ENCODE peak calls at places on chromosomes 4 and X, in five cellular contexts. E is HepG2, D is HCT116, B is GM12878, N is SK-N-SH. O is an unnamed sample.

GRCh38 chr4:64940698-64941097 is 531.4 kb upstream of the TECRL start:
- DNase-seq in B (no peak), D (no peak), E (no peak), N (no peak), O (no peak)

GRCh38 chrX:122094611-122095010 is 1047.2 kb downstream of the GLUD2 start:
- DNase-seq in E (no peak), D (no peak), N (no peak), B (no peak), O (no peak)

GRCh38 chr4:169620846-169621228 is 459 bp downstream of the CLCN3 start:
- DNase-seq in E (peak; percentile 16), B (no peak), D (no peak), N (peak; percentile 27), O (peak; percentile 34)

GRCh38 chr4:155972098-155972497 is 18.4 kb upstream of the CTSO start:
- DNase-seq in N (no peak), D (peak; percentile 19), B (peak; percentile 8), E (no peak), O (peak; percentile 53)

GRCh38 chrX:103918584-103919335 is 43.7 kb upstream of the TMSB15B start:
- DNase-seq in N (peak; percentile 71), D (no peak), B (no peak), E (no peak), O (peak; percentile 67)

GRCh38 chrX:21725498-21725897 is 32.4 kb downstream of the SMPX start:
- DNase-seq in B (no peak), N (peak; percentile 31), D (peak; percentile 6), E (peak; percentile 27), O (no peak)

GRCh38 chrX:100625985-100626491 is 10.6 kb downstream of the TSPAN6 start:
- DNase-seq in D (no peak), N (no peak), E (no peak), B (peak; percentile 66), O (no peak)

GRCh38 chr4:177079327-177079726 is 230.3 kb upstream of the NEIL3 start:
- DNase-seq in B (no peak), E (no peak), D (no peak), N (no peak), O (no peak)

GRCh38 chrX:21166302-21166982 is 207.8 kb upstream of the CNKSR2 start:
- DNase-seq in E (peak; percentile 18), B (no peak), D (no peak), N (no peak), O (no peak)

GRCh38 chrX:118348186-118348810 is 2.4 kb downstream of the WDR44 start:
- DNase-seq in D (no peak), N (no peak), B (no peak), E (no peak), O (no peak)

GRCh38 chrX:73131276-73131675 is 52.0 kb upstream of the PABPC1L2A start:
- DNase-seq in B (no peak), D (no peak), N (no peak), E (no peak), O (no peak)

GRCh38 chrX:49930046-49930445 is 7.7 kb downstream of the CLCN5 start:
- DNase-seq in N (no peak), D (no peak), B (no peak), E (no peak), O (no peak)

GRCh38 chr4:32847466-32847865 is 2127.3 kb downstream of the PCDH7 start:
- DNase-seq in E (no peak), D (no peak), N (no peak), B (no peak), O (peak; percentile 60)

GRCh38 chrX:81890476-81890875 is 688.6 kb downstream of the SH3BGRL start:
- DNase-seq in E (no peak), D (no peak), B (no peak), N (no peak), O (no peak)

GRCh38 chrX:97751735-97752134 is 868.0 kb downstream of the RPA4 start:
- DNase-seq in E (no peak), D (no peak), B (no peak), N (no peak), O (no peak)

GRCh38 chrX:124217289-124218251 is 114.9 kb upstream of the TEX13D start:
- DNase-seq in N (no peak), B (no peak), D (no peak), E (peak; percentile 66), O (no peak)

GRCh38 chr4:80213117-80213815 is 16.0 kb downstream of the PRDM8 start:
- DNase-seq in B (no peak), N (no peak), E (no peak), D (no peak), O (no peak)

GRCh38 chrX:81577028-81577427 is 375.1 kb downstream of the SH3BGRL start:
- DNase-seq in B (no peak), D (no peak), N (no peak), E (no peak), O (no peak)

GRCh38 chrX:50903387-50904027 is 7.0 kb upstream of the BMP15 start:
- DNase-seq in N (peak; percentile 45), E (peak; percentile 10), D (peak; percentile 27), B (no peak), O (peak; percentile 50)

GRCh38 chr4:87451537-87451936 is 29.2 kb downstream of the NUDT9 start:
- DNase-seq in D (no peak), N (peak; percentile 3), E (peak; percentile 2), B (no peak), O (no peak)

GRCh38 chr4:182320580-182320979 is 77.4 kb downstream of the TENM3 start:
- DNase-seq in D (no peak), B (no peak), N (no peak), E (no peak), O (no peak)

GRCh38 chrX:8897259-8897658 is 96.1 kb upstream of the FAM9A start:
- DNase-seq in D (no peak), E (no peak), B (no peak), N (no peak), O (no peak)

GRCh38 chr4:8522160-8523120 is 57.8 kb upstream of the GPR78 start:
- DNase-seq in E (no peak), D (no peak), N (no peak), B (no peak), O (no peak)

GRCh38 chrX:45860450-45860849 is 659.8 kb upstream of the DIPK2B start:
- DNase-seq in B (no peak), D (no peak), N (no peak), E (no peak), O (no peak)

GRCh38 chr4:100462206-100462605 is 55.6 kb downstream of the EMCN start:
- DNase-seq in E (no peak), D (no peak), N (no peak), B (no peak), O (no peak)

GRCh38 chr4:41366911-41367517 is 110.3 kb downstream of the UCHL1 start:
- DNase-seq in D (no peak), E (no peak), B (no peak), N (no peak), O (no peak)

GRCh38 chrX:155046129-155046810 is 19.6 kb downstream of the FUNDC2 start:
- DNase-seq in E (no peak), B (no peak), D (no peak), N (no peak), O (no peak)

GRCh38 chr4:105596676-105597075 is 44.3 kb downstream of the ARHGEF38 start:
- DNase-seq in E (no peak), N (no peak), D (no peak), B (no peak), O (no peak)

GRCh38 chrX:143027262-143027661 is 1.5 kb downstream of the SPANXN4 start:
- DNase-seq in N (no peak), D (no peak), B (no peak), E (no peak), O (peak; percentile 11)

GRCh38 chr4:25001499-25001898 is 29.2 kb downstream of the LGI2 start:
- DNase-seq in N (no peak), D (no peak), B (no peak), E (no peak), O (no peak)

GRCh38 chr4:102586002-102586643 is 85.0 kb downstream of the NFKB1 start:
- DNase-seq in N (no peak), B (peak; percentile 51), D (no peak), E (no peak), O (no peak)

GRCh38 chr4:113844369-113844768 is 82.8 kb upstream of the CAMK2D start:
- DNase-seq in D (no peak), E (no peak), B (no peak), N (no peak), O (no peak)

GRCh38 chrX:2500091-2500680 is 590 bp downstream of the DHRSX start:
- DNase-seq in N (peak; percentile 84), B (no peak), E (peak; percentile 18), D (no peak), O (no peak)

GRCh38 chrX:118862086-118862485 is 38.5 kb downstream of the ZCCHC12 start:
- DNase-seq in D (no peak), B (no peak), N (no peak), E (no peak), O (no peak)

GRCh38 chrX:66731398-66731797 is 92.5 kb upstream of the EDA2R start:
- DNase-seq in B (peak; percentile 3), E (peak; percentile 12), N (peak; percentile 16), D (no peak), O (peak; percentile 52)

GRCh38 chrX:107135076-107135964 is 16.7 kb upstream of the RBM41 start:
- DNase-seq in B (no peak), E (peak; percentile 14), N (no peak), D (peak; percentile 78), O (no peak)

GRCh38 chr4:183344523-183345255 is 22.5 kb upstream of the CLDN24 start:
- DNase-seq in D (no peak), N (no peak), E (no peak), B (no peak), O (no peak)
- TF ChIP-seq JUND in D (no peak), N (no peak), E (no peak), B (no peak), O (no peak)

DNA sequence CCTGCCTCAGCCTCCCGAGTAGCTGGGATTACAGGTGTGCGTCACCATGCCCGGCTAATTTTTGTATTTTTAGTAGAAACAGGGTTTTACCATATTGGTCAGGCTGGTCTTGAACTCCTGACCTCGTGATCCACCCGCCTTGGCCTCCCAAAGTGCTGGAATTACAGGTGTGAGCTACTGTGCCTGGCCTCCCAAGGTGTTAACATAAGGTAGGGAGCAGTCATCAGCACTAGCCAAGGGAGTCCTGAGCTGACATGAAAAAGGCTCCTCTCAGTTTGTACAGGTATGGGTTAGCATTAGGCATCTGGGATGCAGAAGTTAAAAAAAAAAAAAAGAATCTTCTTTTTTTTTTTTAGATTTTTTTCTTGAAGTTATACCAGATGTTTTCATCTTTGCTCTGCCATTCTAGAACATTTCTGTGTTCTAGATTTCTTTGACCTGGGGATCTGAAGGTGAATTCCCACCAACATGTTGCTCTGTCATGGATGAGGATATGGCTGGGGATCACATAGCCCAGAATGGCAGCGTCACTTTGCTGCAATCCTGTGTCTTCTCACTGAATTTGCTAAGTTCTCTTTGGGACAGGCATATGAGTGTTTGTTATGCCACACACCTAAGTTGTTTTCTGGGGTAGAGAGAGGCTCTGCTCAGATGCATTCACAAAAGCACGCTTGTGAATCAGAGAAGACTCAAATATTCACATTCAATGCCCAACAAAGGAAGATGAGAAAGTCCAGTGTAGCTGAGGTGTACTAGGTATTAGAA is 24.4 kb upstream of the PLA2G12A start:
- DNase-seq in E (no peak), D (no peak), B (no peak), N (no peak), O (no peak)
- TF ChIP-seq JUND in E (no peak), D (no peak), B (no peak), N (no peak), O (no peak)

GRCh38 chr4:52550186-52550585 is 108.9 kb downstream of the USP46 start:
- DNase-seq in B (no peak), D (no peak), N (no peak), E (no peak), O (no peak)
- TF ChIP-seq JUND in B (no peak), D (no peak), N (no peak), E (no peak), O (no peak)

GRCh38 chrX:69314436-69315348 is 149.4 kb upstream of the PJA1 start:
- DNase-seq in E (no peak), N (peak; percentile 12), D (no peak), B (no peak), O (peak; percentile 2)
- TF ChIP-seq JUND in E (no peak), N (no peak), D (no peak), B (no peak), O (no peak)